ENCODE peak calls at places on chromosomes 2 and 18, in eight cellular contexts. L, S, F, A, T, P, D and B are unnamed samples.

GRCh38 chr18:22829781-22830180 is 103.3 kb upstream of the RBBP8 start:
- DNase-seq in F (no peak), L (no peak), T (no peak), D (no peak), A (no peak), P (no peak), S (no peak), B (no peak)

GRCh38 chr2:212538156-212539144 is at the start of gene ERBB4:
- DNase-seq in S (no peak), F (no peak), D (no peak), P (no peak), T (peak), L (no peak), A (peak), B (peak)

GRCh38 chr2:165558832-165559231 is 89.3 kb downstream of the CSRNP3 start:
- DNase-seq in A (no peak), T (no peak), S (no peak), L (no peak), F (no peak), P (no peak), D (no peak), B (no peak)

GRCh38 chr2:121335294-121336290 is 50.6 kb upstream of the TFCP2L1 start:
- DNase-seq in F (peak), A (peak), P (no peak), D (no peak), S (no peak), L (no peak), T (no peak), B (no peak)

GRCh38 chr2:133480707-133481429 is 87.4 kb downstream of the NCKAP5 start:
- DNase-seq in T (no peak), P (no peak), L (no peak), D (no peak), F (no peak), S (no peak), A (no peak), B (no peak)

GRCh38 chr2:19009510-19009909 is 348.9 kb downstream of the OSR1 start:
- DNase-seq in T (no peak), A (no peak), L (peak), F (no peak), D (no peak), S (no peak), P (no peak), B (no peak)

GRCh38 chr2:54614815-54615214 is 108.6 kb upstream of the EML6 start:
- DNase-seq in S (no peak), L (no peak), D (no peak), P (no peak), A (no peak), T (no peak), F (no peak), B (no peak)

GRCh38 chr18:76437910-76438309 is 57.1 kb downstream of the ZNF516 start:
- DNase-seq in P (no peak), T (no peak), L (no peak), A (no peak), D (no peak), S (no peak), F (no peak), B (no peak)

GRCh38 chr2:133080822-133081221 is 410.8 kb upstream of the LYPD1 start:
- DNase-seq in A (no peak), T (no peak), P (no peak), F (no peak), S (no peak), L (no peak), D (no peak), B (no peak)

GRCh38 chr2:100260712-100261620 is 61.3 kb downstream of the LONRF2 start:
- DNase-seq in P (peak), S (peak), D (peak), L (peak), A (peak), F (peak), T (peak), B (peak)

GRCh38 chr2:42117923-42118758 is 51.0 kb upstream of the EML4 start:
- DNase-seq in T (no peak), F (no peak), A (no peak), D (peak), P (peak), S (no peak), L (peak), B (peak)

GRCh38 chr2:31810200-31810917 is 200.4 kb downstream of the MEMO1 start:
- DNase-seq in F (no peak), P (no peak), D (no peak), L (no peak), A (no peak), S (no peak), T (no peak), B (no peak)
- TF ChIP-seq MAX in F (no peak), P (no peak), D (no peak), L (no peak), A (no peak), S (no peak), T (no peak), B (no peak)

GRCh38 chr2:214591359-214591758 is 180.5 kb downstream of the VWC2L start:
- DNase-seq in D (peak), L (peak), P (peak), F (no peak), T (no peak), A (no peak), S (no peak), B (no peak)
- TF ChIP-seq CTCF in D (peak), L (no peak), P (peak), F (no peak), T (no peak), A (no peak), S (peak), B (no peak)

GRCh38 chr2:235749121-235749780 is 255.4 kb downstream of the AGAP1 start:
- DNase-seq in A (no peak), S (no peak), L (no peak), P (no peak), F (no peak), D (no peak), T (no peak), B (no peak)

GRCh38 chr2:235756491-235756890 is 262.6 kb downstream of the AGAP1 start:
- DNase-seq in L (no peak), S (no peak), D (no peak), P (no peak), A (no peak), F (no peak), T (no peak), B (no peak)

GRCh38 chr2:235757212-235757611 is 263.4 kb downstream of the AGAP1 start:
- DNase-seq in S (no peak), L (no peak), A (no peak), F (no peak), T (no peak), D (no peak), P (no peak), B (no peak)

GRCh38 chr2:235752875-235753274 is 259.0 kb downstream of the AGAP1 start:
- DNase-seq in A (no peak), D (no peak), F (no peak), P (no peak), S (no peak), T (no peak), L (no peak), B (no peak)

DNA sequence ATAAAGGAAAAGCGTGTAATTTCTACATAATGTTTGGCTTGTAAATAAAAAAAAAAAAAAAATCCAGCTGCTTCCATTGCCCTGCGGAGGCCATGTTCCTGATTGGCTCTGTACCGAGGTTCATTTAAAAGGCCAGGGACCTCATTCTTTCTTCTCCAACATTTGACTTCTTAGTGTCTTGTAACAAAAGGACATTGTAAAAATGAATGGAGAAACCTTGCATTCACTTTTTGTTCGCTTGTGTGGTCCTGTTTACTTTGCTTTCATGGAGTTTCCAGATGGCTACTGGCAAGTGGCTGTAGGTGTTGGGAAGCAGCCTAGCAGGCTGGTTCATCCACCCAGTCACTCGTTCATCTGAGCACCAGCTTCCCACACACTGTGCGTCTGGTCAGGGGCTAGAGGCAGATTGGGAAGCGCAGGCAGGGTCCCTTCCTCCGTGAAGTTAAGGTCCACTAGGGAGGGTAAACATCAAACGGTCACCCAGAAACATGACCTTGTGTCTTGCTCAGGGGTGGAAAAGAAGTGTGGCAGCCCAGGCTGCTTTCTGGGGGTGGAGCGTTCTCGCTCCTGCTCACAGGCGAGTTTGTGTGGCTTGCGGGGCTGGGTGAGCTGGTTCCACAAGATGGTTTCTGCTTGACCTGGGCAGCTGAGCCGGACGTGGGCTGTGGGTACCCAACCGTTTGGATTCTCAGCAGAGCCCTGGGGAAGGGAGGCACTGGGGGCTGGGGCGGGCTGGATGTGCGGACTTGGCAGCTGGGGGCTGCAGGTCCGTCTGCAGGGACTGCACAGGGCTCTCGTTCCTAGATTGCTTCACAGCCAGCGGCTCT is 260.8 kb downstream of the AGAP1 start:
- DNase-seq in D (no peak), S (no peak), T (no peak), F (no peak), A (no peak), L (no peak), P (no peak), B (no peak)
- TF ChIP-seq MAX in D (no peak), S (no peak), T (no peak), F (no peak), A (no peak), L (no peak), P (no peak), B (no peak)

GRCh38 chr18:75314117-75314516 is 103.5 kb downstream of the TSHZ1 start:
- DNase-seq in L (no peak), F (no peak), S (no peak), P (no peak), D (no peak), A (no peak), T (no peak), B (no peak)
- TF ChIP-seq CTCF in L (no peak), F (no peak), S (no peak), P (no peak), D (peak), A (peak), T (no peak), B (no peak)